ENCODE peak calls at places on chromosomes 11 and 22, in eight cellular contexts. P is right cardiac atrium, M is COR-L47, X is DMS153, Q is NCI-H2029, N is GM20000, C is kidney epithelial cell, K is PC-9. Y is an unnamed sample.
A peak's percentile ranks its signal among the peaks of the same experiment; 100 is the strongest.

GRCh38 chr11:72224587-72225410 is at the start of gene INPPL1:
- DNase-seq in P (peak; percentile 86), M (no peak), X (no peak), Q (no peak), N (peak; percentile 64), C (no peak), K (no peak), Y (no peak)

GRCh38 chr11:43576834-43577521 is 103.6 kb upstream of the HSD17B12 start:
- DNase-seq in P (peak; percentile 73), M (no peak), X (no peak), Q (no peak), N (peak; percentile 66), C (no peak), K (no peak), Y (no peak)

GRCh38 chr11:79447039-79447438 is 6.2 kb upstream of the TENM4 start:
- DNase-seq in P (no peak), M (no peak), X (no peak), Q (no peak), N (no peak), C (no peak), K (no peak), Y (no peak)

GRCh38 chr11:120057595-120058581 is 80.0 kb downstream of the TRIM29 start:
- DNase-seq in P (no peak), M (no peak), X (peak; percentile 4), Q (no peak), N (no peak), C (no peak), K (no peak), Y (no peak)

GRCh38 chr22:43078522-43078921 is 10.7 kb downstream of the TTLL1 start:
- DNase-seq in P (no peak), M (no peak), X (no peak), Q (no peak), N (no peak), C (no peak), K (no peak), Y (no peak)

GRCh38 chr11:66820921-66821320 is 22.3 kb upstream of the RCE1 start:
- DNase-seq in P (no peak), M (no peak), X (no peak), Q (no peak), N (no peak), C (no peak), K (no peak), Y (no peak)

GRCh38 chr11:10666556-10666955 is 27.0 kb downstream of the IRAG1 start:
- DNase-seq in P (no peak), M (no peak), X (no peak), Q (no peak), N (no peak), C (no peak), K (peak; percentile 60), Y (no peak)

GRCh38 chr11:76030973-76031590 is 175.2 kb downstream of the WNT11 start:
- DNase-seq in P (no peak), M (no peak), X (no peak), Q (no peak), N (no peak), C (no peak), K (peak; percentile 42), Y (no peak)

GRCh38 chr11:62030071-62030684 is 62.7 kb upstream of the FTH1 start:
- DNase-seq in P (no peak), M (no peak), X (no peak), Q (no peak), N (no peak), C (no peak), K (no peak), Y (no peak)

GRCh38 chr11:88282789-88283188 is 54.7 kb downstream of the CTSC start:
- DNase-seq in P (no peak), M (no peak), X (no peak), Q (no peak), N (no peak), C (no peak), K (no peak), Y (no peak)

GRCh38 chr11:39412117-39412516 is 2047.3 kb downstream of the LRRC4C start:
- DNase-seq in P (no peak), M (no peak), X (no peak), Q (no peak), N (no peak), C (no peak), K (no peak), Y (no peak)

GRCh38 chr11:77474509-77475070 is 696 bp upstream of the PAK1 start:
- DNase-seq in P (no peak), M (no peak), X (no peak), Q (no peak), N (no peak), C (no peak), K (no peak), Y (no peak)

GRCh38 chr11:74278721-74279148 is 32.7 kb downstream of the P4HA3 start:
- DNase-seq in P (peak; percentile 64), M (no peak), X (no peak), Q (no peak), N (no peak), C (peak; percentile 88), K (peak; percentile 76), Y (no peak)

GRCh38 chr11:26730711-26731460 is 9.0 kb upstream of the SLC5A12 start:
- DNase-seq in P (no peak), M (no peak), X (no peak), Q (no peak), N (no peak), C (no peak), K (no peak), Y (no peak)

GRCh38 chr22:31954535-31955326 is 10.4 kb downstream of the YWHAH start:
- DNase-seq in P (peak; percentile 60), M (no peak), X (no peak), Q (no peak), N (no peak), C (no peak), K (no peak), Y (no peak)

GRCh38 chr11:41351825-41352224 is 107.6 kb downstream of the LRRC4C start:
- DNase-seq in P (no peak), M (no peak), X (no peak), Q (no peak), N (no peak), C (no peak), K (no peak), Y (no peak)

GRCh38 chr11:36041988-36042606 is 98.2 kb downstream of the LDLRAD3 start:
- DNase-seq in P (no peak), M (no peak), X (no peak), Q (no peak), N (peak; percentile 17), C (no peak), K (no peak), Y (no peak)

GRCh38 chr11:57556041-57556440 is 11.4 kb downstream of the UBE2L6 start:
- DNase-seq in P (no peak), M (no peak), X (no peak), Q (no peak), N (no peak), C (no peak), K (no peak), Y (no peak)

GRCh38 chr11:16321148-16321547 is 35.2 kb downstream of the SOX6 start:
- DNase-seq in P (no peak), M (no peak), X (no peak), Q (no peak), N (no peak), C (no peak), K (no peak), Y (no peak)

GRCh38 chr11:12204506-12204905 is 94.1 kb downstream of the MICAL2 start:
- DNase-seq in P (no peak), M (no peak), X (no peak), Q (no peak), N (no peak), C (no peak), K (no peak), Y (no peak)

GRCh38 chr22:33274214-33274828 is 216.1 kb upstream of the SYN3 start:
- DNase-seq in P (no peak), M (no peak), X (no peak), Q (no peak), N (peak; percentile 42), C (no peak), K (no peak), Y (no peak)

GRCh38 chr11:89491141-89491690 is at the start of gene NOX4:
- DNase-seq in P (peak; percentile 90), M (no peak), X (no peak), Q (no peak), N (peak; percentile 8), C (no peak), K (no peak), Y (peak; percentile 12)

GRCh38 chr11:74647404-74647803 is 55.0 kb downstream of the POLD3 start:
- DNase-seq in P (no peak), M (no peak), X (no peak), Q (no peak), N (no peak), C (no peak), K (no peak), Y (no peak)

GRCh38 chr11:93942176-93942575 is 79.0 kb upstream of the HEPHL1 start:
- DNase-seq in P (no peak), M (no peak), X (no peak), Q (no peak), N (no peak), C (no peak), K (no peak), Y (no peak)

GRCh38 chr11:69640995-69641581 is at the start of gene CCND1:
- DNase-seq in P (peak; percentile 88), M (no peak), X (peak; percentile 9), Q (no peak), N (peak; percentile 84), C (peak; percentile 67), K (peak; percentile 83), Y (peak; percentile 41)

GRCh38 chr11:68142441-68143309 is 21.5 kb upstream of the CHKA start:
- DNase-seq in P (no peak), M (no peak), X (no peak), Q (no peak), N (no peak), C (no peak), K (peak; percentile 16), Y (no peak)

GRCh38 chr11:97722065-97722464 is 1298.7 kb upstream of the CNTN5 start:
- DNase-seq in P (no peak), M (peak; percentile 61), X (no peak), Q (no peak), N (no peak), C (peak; percentile 97), K (no peak), Y (no peak)

Y was measured in NCI-H1105.